ENCODE peak calls at places on chromosomes 5 and 9, in four cellular contexts. One of them, this sample, is unnamed.

GRCh38 chr5:121968910-121969607 is 7.3 kb downstream of the SRFBP1 start:
- DNase-seq in effector memory CD4-positive, alpha-beta T cell: no peak
- DNase-seq in heart right ventricle: no peak
- DNase-seq in heart left ventricle: no peak
- DNase-seq in this sample: no peak

GRCh38 chr5:128121679-128122078 is 38.1 kb downstream of the SLC12A2 start:
- DNase-seq in heart left ventricle: no peak
- DNase-seq in effector memory CD4-positive, alpha-beta T cell: no peak
- DNase-seq in heart right ventricle: no peak
- DNase-seq in this sample: no peak

GRCh38 chr9:132201780-132202703 is 40.2 kb downstream of the NTNG2 start:
- DNase-seq in heart left ventricle: no peak
- DNase-seq in effector memory CD4-positive, alpha-beta T cell: no peak
- DNase-seq in heart right ventricle: no peak
- DNase-seq in this sample: no peak

GRCh38 chr9:97598461-97599288 is 34.5 kb downstream of the TSTD2 start:
- DNase-seq in heart left ventricle: peak; percentile 79
- DNase-seq in heart right ventricle: peak; percentile 45
- DNase-seq in effector memory CD4-positive, alpha-beta T cell: peak; percentile 42
- DNase-seq in this sample: peak; percentile 69

GRCh38 chr9:116027096-116027495 is 126.5 kb upstream of the PAPPA start:
- DNase-seq in effector memory CD4-positive, alpha-beta T cell: no peak
- DNase-seq in heart right ventricle: no peak
- DNase-seq in heart left ventricle: no peak
- DNase-seq in this sample: no peak

GRCh38 chr5:128905225-128906110 is 59.8 kb upstream of the SLC27A6 start:
- DNase-seq in effector memory CD4-positive, alpha-beta T cell: no peak
- DNase-seq in heart right ventricle: no peak
- DNase-seq in heart left ventricle: peak; percentile 34
- DNase-seq in this sample: peak; percentile 28

GRCh38 chr5:150788974-150789373 is 10.4 kb downstream of the SMIM3 start:
- DNase-seq in effector memory CD4-positive, alpha-beta T cell: no peak
- DNase-seq in heart right ventricle: no peak
- DNase-seq in heart left ventricle: no peak
- DNase-seq in this sample: no peak

GRCh38 chr9:35540315-35540714 is 50.4 kb downstream of the RUSC2 start:
- DNase-seq in effector memory CD4-positive, alpha-beta T cell: no peak
- DNase-seq in heart left ventricle: no peak
- DNase-seq in heart right ventricle: no peak
- DNase-seq in this sample: no peak

GRCh38 chr9:96565684-96566360 is 53.8 kb downstream of the CDC14B start:
- DNase-seq in heart left ventricle: no peak
- DNase-seq in effector memory CD4-positive, alpha-beta T cell: no peak
- DNase-seq in heart right ventricle: no peak
- DNase-seq in this sample: no peak

GRCh38 chr9:19231126-19232035 is 888 bp downstream of the DENND4C start:
- DNase-seq in heart right ventricle: no peak
- DNase-seq in heart left ventricle: no peak
- DNase-seq in effector memory CD4-positive, alpha-beta T cell: no peak
- DNase-seq in this sample: no peak

GRCh38 chr5:168152660-168153059 is 138.8 kb upstream of the WWC1 start:
- DNase-seq in effector memory CD4-positive, alpha-beta T cell: no peak
- DNase-seq in heart right ventricle: no peak
- DNase-seq in heart left ventricle: no peak
- DNase-seq in this sample: no peak

GRCh38 chr9:21413089-21414023 is 4.4 kb downstream of the IFNA8 start:
- DNase-seq in effector memory CD4-positive, alpha-beta T cell: no peak
- DNase-seq in heart left ventricle: no peak
- DNase-seq in heart right ventricle: no peak
- DNase-seq in this sample: no peak

GRCh38 chr9:92094655-92095054 is 20.6 kb downstream of the SPTLC1 start:
- DNase-seq in heart left ventricle: no peak
- DNase-seq in heart right ventricle: no peak
- DNase-seq in effector memory CD4-positive, alpha-beta T cell: no peak
- DNase-seq in this sample: no peak

GRCh38 chr5:109962882-109963603 is 273.3 kb downstream of the MAN2A1 start:
- DNase-seq in heart left ventricle: no peak
- DNase-seq in heart right ventricle: no peak
- DNase-seq in effector memory CD4-positive, alpha-beta T cell: no peak
- DNase-seq in this sample: no peak

GRCh38 chr5:50653946-50654345 is 12.5 kb upstream of the PARP8 start:
- DNase-seq in effector memory CD4-positive, alpha-beta T cell: no peak
- DNase-seq in heart left ventricle: peak; percentile 22
- DNase-seq in heart right ventricle: no peak
- DNase-seq in this sample: no peak

GRCh38 chr5:159965031-159965837 is 43.7 kb upstream of the TTC1 start:
- DNase-seq in heart left ventricle: peak; percentile 53
- DNase-seq in effector memory CD4-positive, alpha-beta T cell: no peak
- DNase-seq in heart right ventricle: peak; percentile 52
- DNase-seq in this sample: peak; percentile 63

GRCh38 chr9:89664896-89665329 is 60.1 kb downstream of the GADD45G start:
- DNase-seq in heart right ventricle: no peak
- DNase-seq in heart left ventricle: no peak
- DNase-seq in effector memory CD4-positive, alpha-beta T cell: no peak
- DNase-seq in this sample: no peak

GRCh38 chr5:79974896-79975295 is 16.2 kb downstream of the MTX3 start:
- DNase-seq in heart left ventricle: no peak
- DNase-seq in heart right ventricle: no peak
- DNase-seq in effector memory CD4-positive, alpha-beta T cell: no peak
- DNase-seq in this sample: no peak

GRCh38 chr9:108756746-108757490 is 98.9 kb downstream of the ACTL7B start:
- DNase-seq in effector memory CD4-positive, alpha-beta T cell: no peak
- DNase-seq in heart left ventricle: no peak
- DNase-seq in heart right ventricle: no peak
- DNase-seq in this sample: no peak

GRCh38 chr9:77456829-77457437 is 191.2 kb downstream of the GNA14 start:
- DNase-seq in heart left ventricle: peak; percentile 80
- DNase-seq in heart right ventricle: peak; percentile 80
- DNase-seq in effector memory CD4-positive, alpha-beta T cell: peak; percentile 51
- DNase-seq in this sample: peak; percentile 91

GRCh38 chr5:95194856-95195255 is 90.0 kb downstream of the MCTP1 start:
- DNase-seq in effector memory CD4-positive, alpha-beta T cell: no peak
- DNase-seq in heart left ventricle: no peak
- DNase-seq in heart right ventricle: no peak
- DNase-seq in this sample: no peak

GRCh38 chr5:40428129-40428528 is 251.6 kb upstream of the PTGER4 start:
- DNase-seq in heart right ventricle: no peak
- DNase-seq in heart left ventricle: no peak
- DNase-seq in effector memory CD4-positive, alpha-beta T cell: no peak
- DNase-seq in this sample: no peak

GRCh38 chr5:171149772-171150171 is 159.3 kb upstream of the TLX3 start:
- DNase-seq in effector memory CD4-positive, alpha-beta T cell: no peak
- DNase-seq in heart left ventricle: no peak
- DNase-seq in heart right ventricle: no peak
- DNase-seq in this sample: no peak

GRCh38 chr5:131413605-131414559 is 150.0 kb downstream of the CDC42SE2 start:
- DNase-seq in heart right ventricle: no peak
- DNase-seq in heart left ventricle: no peak
- DNase-seq in effector memory CD4-positive, alpha-beta T cell: no peak
- DNase-seq in this sample: no peak

GRCh38 chr9:121246821-121247511 is 21.0 kb upstream of the GSN start:
- DNase-seq in heart right ventricle: no peak
- DNase-seq in effector memory CD4-positive, alpha-beta T cell: no peak
- DNase-seq in heart left ventricle: no peak
- DNase-seq in this sample: peak; percentile 22

GRCh38 chr9:83554278-83554677 is 16.1 kb upstream of the FRMD3 start:
- DNase-seq in heart right ventricle: peak; percentile 46
- DNase-seq in heart left ventricle: no peak
- DNase-seq in effector memory CD4-positive, alpha-beta T cell: no peak
- DNase-seq in this sample: no peak

GRCh38 chr9:99385814-99386279 is 163.8 kb downstream of the SEC61B start:
- DNase-seq in heart left ventricle: peak; percentile 31
- DNase-seq in effector memory CD4-positive, alpha-beta T cell: no peak
- DNase-seq in heart right ventricle: peak; percentile 37
- DNase-seq in this sample: no peak

GRCh38 chr5:51387854-51388320 is 4.6 kb downstream of the ISL1 start:
- DNase-seq in heart right ventricle: no peak
- DNase-seq in effector memory CD4-positive, alpha-beta T cell: no peak
- DNase-seq in heart left ventricle: no peak
- DNase-seq in this sample: no peak

GRCh38 chr5:81579525-81579924 is 171.4 kb downstream of the SSBP2 start:
- DNase-seq in heart left ventricle: no peak
- DNase-seq in effector memory CD4-positive, alpha-beta T cell: no peak
- DNase-seq in heart right ventricle: no peak
- DNase-seq in this sample: no peak

GRCh38 chr5:172443441-172444109 is 10.8 kb downstream of the SH3PXD2B start:
- DNase-seq in heart left ventricle: peak; percentile 86
- DNase-seq in heart right ventricle: peak; percentile 80
- DNase-seq in effector memory CD4-positive, alpha-beta T cell: no peak
- DNase-seq in this sample: peak; percentile 93

GRCh38 chr9:82934949-82935348 is 128.0 kb downstream of the RASEF start:
- DNase-seq in heart left ventricle: no peak
- DNase-seq in effector memory CD4-positive, alpha-beta T cell: no peak
- DNase-seq in heart right ventricle: no peak
- DNase-seq in this sample: no peak

GRCh38 chr5:73417307-73418035 is 31.1 kb downstream of the FOXD1 start:
- DNase-seq in heart right ventricle: no peak
- DNase-seq in effector memory CD4-positive, alpha-beta T cell: no peak
- DNase-seq in heart left ventricle: no peak
- DNase-seq in this sample: no peak

GRCh38 chr5:80796861-80797260 is 142.1 kb upstream of the DHFR start:
- DNase-seq in effector memory CD4-positive, alpha-beta T cell: no peak
- DNase-seq in heart right ventricle: no peak
- DNase-seq in heart left ventricle: no peak
- DNase-seq in this sample: no peak

GRCh38 chr9:4796988-4797956 is 4.5 kb downstream of the RCL1 start:
- DNase-seq in heart right ventricle: no peak
- DNase-seq in heart left ventricle: no peak
- DNase-seq in effector memory CD4-positive, alpha-beta T cell: no peak
- DNase-seq in this sample: no peak

GRCh38 chr5:57441557-57441956 is 41.1 kb downstream of the ACTBL2 start:
- DNase-seq in heart right ventricle: no peak
- DNase-seq in effector memory CD4-positive, alpha-beta T cell: no peak
- DNase-seq in heart left ventricle: no peak
- DNase-seq in this sample: no peak

GRCh38 chr9:111898331-111899096 is 1.9 kb downstream of the UGCG start:
- DNase-seq in heart left ventricle: no peak
- DNase-seq in heart right ventricle: no peak
- DNase-seq in effector memory CD4-positive, alpha-beta T cell: no peak
- DNase-seq in this sample: no peak
- H3K4me1 ChIP-seq in heart left ventricle: peaks cover 56% of the 10 kb centered on the region
- H3K4me1 ChIP-seq in heart right ventricle: peaks cover 62% of the 10 kb centered on the region
- H3K4me1 ChIP-seq in effector memory CD4-positive, alpha-beta T cell: peaks cover 7% of the 10 kb centered on the region
- H3K4me1 ChIP-seq in this sample: no peaks in the 10 kb centered on the region

GRCh38 chr5:52469835-52470234 is 317.9 kb upstream of the ITGA1 start:
- DNase-seq in effector memory CD4-positive, alpha-beta T cell: no peak
- DNase-seq in heart right ventricle: no peak
- DNase-seq in heart left ventricle: no peak
- DNase-seq in this sample: no peak
- H3K4me1 ChIP-seq in effector memory CD4-positive, alpha-beta T cell: no peaks in the 10 kb centered on the region
- H3K4me1 ChIP-seq in heart right ventricle: no peaks in the 10 kb centered on the region
- H3K4me1 ChIP-seq in heart left ventricle: no peaks in the 10 kb centered on the region
- H3K4me1 ChIP-seq in this sample: no peaks in the 10 kb centered on the region

DNA sequence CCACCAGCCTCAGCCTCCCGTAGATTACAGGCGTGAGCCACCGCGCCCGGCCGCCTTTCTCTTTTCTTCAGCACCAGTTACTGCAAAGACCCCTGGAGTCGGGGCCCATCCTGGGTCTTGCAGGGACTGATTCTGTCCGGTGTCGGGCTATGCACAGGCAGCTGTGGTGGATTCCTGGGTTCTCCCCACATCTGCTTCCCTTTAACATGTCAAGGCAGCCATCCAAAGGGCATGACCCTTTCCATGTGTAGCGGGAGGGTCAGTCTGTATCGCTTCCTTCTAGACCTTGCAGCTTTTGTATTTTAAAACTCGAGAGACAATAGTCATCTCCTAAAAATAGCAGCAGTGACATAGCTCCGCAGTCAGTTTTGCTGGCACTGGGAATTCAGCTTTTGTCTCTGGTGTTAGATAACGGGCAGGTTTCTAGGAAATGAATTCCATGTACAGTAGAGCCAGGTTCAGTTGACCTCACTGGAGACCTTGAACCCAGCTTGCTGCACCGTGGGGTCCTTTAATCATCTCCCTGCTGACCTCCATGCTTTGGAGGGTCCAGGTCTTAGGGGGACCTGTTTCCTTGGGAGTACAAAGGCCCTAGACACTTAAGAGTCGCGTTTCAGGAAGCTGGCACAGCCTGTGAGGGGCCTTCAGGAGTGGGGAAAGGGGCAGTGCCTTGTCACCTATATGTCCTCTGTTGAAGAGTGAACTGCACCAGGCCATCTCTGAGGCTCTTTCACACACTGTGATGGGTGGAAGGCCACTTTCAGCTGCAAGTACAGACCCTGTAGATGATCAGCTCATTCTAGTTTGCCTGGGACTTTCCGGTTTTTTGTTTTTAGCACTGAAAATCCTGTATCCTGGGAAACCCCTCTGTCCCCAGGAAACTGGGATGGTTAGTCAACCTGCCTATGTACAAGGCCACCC is 13.8 kb downstream of the ANKRD33B start:
- DNase-seq in heart right ventricle: peak; percentile 30
- DNase-seq in heart left ventricle: peak; percentile 68
- DNase-seq in effector memory CD4-positive, alpha-beta T cell: no peak
- DNase-seq in this sample: no peak
- H3K4me1 ChIP-seq in heart right ventricle: peaks cover 58% of the 10 kb centered on the region
- H3K4me1 ChIP-seq in heart left ventricle: peaks cover 41% of the 10 kb centered on the region
- H3K4me1 ChIP-seq in effector memory CD4-positive, alpha-beta T cell: peaks cover 2% of the 10 kb centered on the region
- H3K4me1 ChIP-seq in this sample: peaks cover 5% of the 10 kb centered on the region

DNA sequence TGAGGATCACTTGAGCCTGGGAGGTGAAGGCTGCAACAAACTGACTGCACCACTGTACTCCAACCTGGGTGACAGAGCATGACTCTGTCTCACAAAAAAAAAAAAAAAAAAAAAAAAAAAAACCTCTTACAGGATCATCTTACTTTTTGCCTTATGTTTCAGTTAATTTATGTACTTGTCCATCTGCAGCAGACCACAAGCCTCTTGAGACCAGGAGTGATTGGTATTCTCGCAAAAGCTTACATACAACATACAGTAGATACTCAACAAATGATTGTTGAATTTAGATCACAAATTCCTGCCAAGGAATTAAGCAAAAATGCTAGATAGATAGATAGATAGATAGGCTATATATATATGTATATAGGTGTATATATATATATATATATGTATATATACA is 12.4 kb downstream of the CEMIP2 start:
- DNase-seq in heart right ventricle: no peak
- DNase-seq in effector memory CD4-positive, alpha-beta T cell: no peak
- DNase-seq in heart left ventricle: no peak
- DNase-seq in this sample: no peak
- H3K4me1 ChIP-seq in heart right ventricle: peaks cover 30% of the 10 kb centered on the region
- H3K4me1 ChIP-seq in effector memory CD4-positive, alpha-beta T cell: peaks cover 4% of the 10 kb centered on the region
- H3K4me1 ChIP-seq in heart left ventricle: peaks cover 3% of the 10 kb centered on the region
- H3K4me1 ChIP-seq in this sample: no peaks in the 10 kb centered on the region

This sample was measured in uterus.